ENCODE peak calls at places on chromosomes 3 and 15, in five cellular contexts. R is AG10803, O is right lobe of liver, C is thoracic aorta, X is astrocyte of the spinal cord. W is an unnamed sample.

GRCh38 chr3:4734454-4734853 is 241.3 kb downstream of the ITPR1 start:
- DNase-seq in C (no peak), O (no peak), R (no peak), X (no peak), W (no peak)

GRCh38 chr15:69443032-69443611 is 9.5 kb upstream of the RPLP1 start:
- DNase-seq in O (no peak), R (no peak), X (no peak), C (no peak), W (no peak)

GRCh38 chr3:20047940-20048339 is 7.7 kb downstream of the KAT2B start:
- DNase-seq in C (no peak), X (no peak), O (no peak), R (peak; percentile 57), W (no peak)

GRCh38 chr15:74253276-74253921 is 17.3 kb downstream of the CCDC33 start:
- DNase-seq in O (no peak), C (no peak), X (no peak), R (peak; percentile 8), W (no peak)

GRCh38 chr3:160343132-160343531 is 55.9 kb downstream of the IFT80 start:
- DNase-seq in R (peak; percentile 30), C (no peak), X (peak; percentile 17), O (no peak), W (peak; percentile 42)

GRCh38 chr15:29141206-29141907 is 128.3 kb downstream of the NSMCE3 start:
- DNase-seq in C (no peak), R (no peak), X (no peak), O (no peak), W (no peak)

GRCh38 chr3:42742688-42743087 is 30.4 kb downstream of the CCDC13 start:
- DNase-seq in C (no peak), X (no peak), O (no peak), R (no peak), W (no peak)

GRCh38 chr3:72161870-72162617 is 377.1 kb upstream of the PROK2 start:
- DNase-seq in R (no peak), O (peak; percentile 87), X (peak; percentile 23), C (no peak), W (peak; percentile 25)

GRCh38 chr15:64950888-64951287 is 38.8 kb downstream of the SPG21 start:
- DNase-seq in X (no peak), C (no peak), O (no peak), R (no peak), W (no peak)

GRCh38 chr15:94857466-94857865 is 626.1 kb downstream of the MCTP2 start:
- DNase-seq in C (no peak), R (no peak), X (no peak), O (no peak), W (no peak)

GRCh38 chr3:61535826-61536225 is 25.5 kb upstream of the PTPRG start:
- DNase-seq in R (no peak), O (no peak), C (no peak), X (no peak), W (no peak)

GRCh38 chr3:141212555-141212954 is 19.1 kb upstream of the PXYLP1 start:
- DNase-seq in O (no peak), C (no peak), X (no peak), R (no peak), W (no peak)

GRCh38 chr3:171458056-171458856 is 1.9 kb downstream of the TNIK start:
- DNase-seq in X (no peak), C (no peak), O (no peak), R (no peak), W (no peak)

GRCh38 chr15:76871930-76872329 is 33.2 kb downstream of the SCAPER start:
- DNase-seq in O (no peak), R (no peak), X (peak; percentile 3), C (no peak), W (no peak)

GRCh38 chr3:4996223-4996765 is 17.1 kb downstream of the BHLHE40 start:
- DNase-seq in R (no peak), O (no peak), C (no peak), X (no peak), W (no peak)

GRCh38 chr3:119322021-119322522 is 27.9 kb downstream of the ARHGAP31 start:
- DNase-seq in O (no peak), C (no peak), X (peak; percentile 52), R (no peak), W (peak; percentile 34)

GRCh38 chr15:83011271-83012037 is at the start of gene C15orf40:
- DNase-seq in R (peak; percentile 88), X (peak; percentile 90), C (peak; percentile 45), O (peak; percentile 92), W (peak; percentile 94)

GRCh38 chr3:146339262-146339808 is 88.4 kb upstream of the PLSCR4 start:
- DNase-seq in R (no peak), C (no peak), O (no peak), X (no peak), W (no peak)

GRCh38 chr3:31732548-31732947 is 199.8 kb downstream of the STT3B start:
- DNase-seq in X (no peak), C (no peak), R (no peak), O (no peak), W (no peak)

GRCh38 chr3:139364549-139364948 is 20.7 kb downstream of the MRPS22 start:
- DNase-seq in R (no peak), O (no peak), C (no peak), X (no peak), W (no peak)

GRCh38 chr3:27633224-27633545 is 88.9 kb downstream of the EOMES start:
- DNase-seq in X (no peak), C (no peak), O (no peak), R (peak; percentile 70), W (peak; percentile 54)

GRCh38 chr3:122635789-122636188 is 44.9 kb upstream of the PARP14 start:
- DNase-seq in R (peak; percentile 42), X (peak; percentile 42), C (no peak), O (no peak), W (peak; percentile 61)

GRCh38 chr3:4261411-4261810 is 41.8 kb upstream of the SETMAR start:
- DNase-seq in C (no peak), X (no peak), R (no peak), O (no peak), W (no peak)

GRCh38 chr15:100150906-100151305 is 190.9 kb downstream of the ADAMTS17 start:
- DNase-seq in R (no peak), C (no peak), O (no peak), X (no peak), W (no peak)

GRCh38 chr15:59160880-59161593 is 45.6 kb upstream of the LDHAL6B start:
- DNase-seq in R (no peak), O (no peak), X (no peak), C (no peak), W (no peak)

GRCh38 chr15:42194502-42194901 is 13.6 kb downstream of the VPS39 start:
- DNase-seq in R (peak; percentile 22), C (peak; percentile 3), X (peak; percentile 23), O (peak; percentile 69), W (peak; percentile 75)

GRCh38 chr3:153439780-153440179 is 277.8 kb downstream of the RAP2B start:
- DNase-seq in C (no peak), X (no peak), R (no peak), O (no peak), W (peak; percentile 7)
- TF ChIP-seq CTCF in C (no peak), X (no peak), R (peak; percentile 31), O (no peak), W (no peak)

GRCh38 chr3:12868039-12869024 is 27.0 kb upstream of the RPL32 start:
- DNase-seq in O (peak; percentile 69), R (peak; percentile 83), C (peak; percentile 60), X (peak; percentile 88), W (peak; percentile 91)
- H3K4me3 ChIP-seq in O (no peak overlapping the region), R (no peak overlapping the region), C (peak overlapping the region; percentile 61), X (no peak overlapping the region), W (no peak overlapping the region)

DNA sequence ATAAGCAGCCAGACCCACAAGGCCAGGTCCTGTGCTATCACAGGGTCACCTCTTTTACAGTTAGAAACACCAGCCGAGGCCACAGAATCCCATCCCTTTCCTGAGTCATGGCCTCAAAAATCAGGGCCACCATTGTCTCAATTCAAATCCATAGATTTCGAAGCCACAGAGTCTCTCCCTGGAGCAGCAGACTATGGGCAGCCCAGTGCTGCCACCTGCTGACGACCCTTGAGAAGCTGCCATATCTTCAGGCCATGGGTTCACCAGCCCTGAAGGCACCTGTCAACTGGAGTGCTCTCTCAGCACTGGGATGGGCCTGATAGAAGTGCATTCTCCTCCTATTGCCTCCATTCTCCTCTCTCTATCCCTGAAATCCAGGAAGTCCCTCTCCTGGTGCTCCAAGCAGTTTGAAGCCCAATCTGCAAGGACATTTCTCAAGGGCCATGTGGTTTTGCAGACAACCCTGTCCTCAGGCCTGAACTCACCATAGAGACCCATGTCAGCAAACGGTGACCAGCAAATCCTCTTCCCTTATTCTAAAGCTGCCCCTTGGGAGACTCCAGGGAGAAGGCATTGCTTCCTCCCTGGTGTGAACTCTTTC is 39.6 kb downstream of the TGM4 start:
- DNase-seq in R (peak; percentile 67), C (no peak), O (peak; percentile 65), X (peak; percentile 73), W (peak; percentile 81)
- TF ChIP-seq CTCF in R (peak; percentile 92), C (peak; percentile 75), O (peak; percentile 69), X (peak; percentile 80), W (peak; percentile 88)

DNA sequence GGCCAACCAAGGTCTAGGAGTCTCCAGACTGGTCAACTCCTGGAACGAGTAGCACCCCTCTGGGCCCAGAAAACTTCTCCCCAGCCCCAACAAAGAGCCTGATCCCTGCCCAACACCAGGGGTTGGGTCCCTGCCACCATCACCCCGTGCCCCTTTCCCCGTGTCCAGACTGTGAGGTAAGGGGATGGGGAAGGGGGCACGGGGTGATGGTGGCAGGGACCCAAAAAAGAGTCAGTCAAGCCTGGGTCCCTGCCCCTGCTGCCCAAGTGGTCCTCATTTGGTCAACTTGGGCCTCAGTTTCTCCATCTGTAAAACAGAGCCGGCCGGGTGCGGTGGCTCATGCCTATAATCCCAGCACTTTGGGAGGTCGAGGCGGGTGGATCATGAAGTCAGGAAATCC is 1.1 kb upstream of the NBEAL2 start:
- DNase-seq in O (no peak), C (no peak), X (no peak), R (no peak), W (no peak)
- H3K4me3 ChIP-seq in O (no peak overlapping the region), C (peak overlapping the region; percentile 86), X (no peak overlapping the region), R (no peak overlapping the region), W (no peak overlapping the region)

GRCh38 chr15:55526559-55527036 is 18.6 kb upstream of the DNAAF4 start:
- DNase-seq in X (peak; percentile 47), O (no peak), R (peak; percentile 67), C (no peak), W (peak; percentile 77)
- TF ChIP-seq CTCF in X (peak; percentile 73), O (peak; percentile 20), R (peak; percentile 76), C (no peak), W (peak; percentile 82)

GRCh38 chr3:37054370-37054769 is 61.1 kb downstream of the MLH1 start:
- DNase-seq in C (no peak), O (no peak), R (peak; percentile 80), X (peak; percentile 55), W (peak; percentile 84)

GRCh38 chr3:37053337-37053736 is 60.0 kb downstream of the MLH1 start:
- DNase-seq in O (peak; percentile 32), C (no peak), X (no peak), R (no peak), W (no peak)

GRCh38 chr3:37050242-37050641 is 56.9 kb downstream of the MLH1 start:
- DNase-seq in O (no peak), R (no peak), C (no peak), X (no peak), W (no peak)

GRCh38 chr3:37053753-37054152 is 60.4 kb downstream of the MLH1 start:
- DNase-seq in C (no peak), X (no peak), O (no peak), R (no peak), W (no peak)

DNA sequence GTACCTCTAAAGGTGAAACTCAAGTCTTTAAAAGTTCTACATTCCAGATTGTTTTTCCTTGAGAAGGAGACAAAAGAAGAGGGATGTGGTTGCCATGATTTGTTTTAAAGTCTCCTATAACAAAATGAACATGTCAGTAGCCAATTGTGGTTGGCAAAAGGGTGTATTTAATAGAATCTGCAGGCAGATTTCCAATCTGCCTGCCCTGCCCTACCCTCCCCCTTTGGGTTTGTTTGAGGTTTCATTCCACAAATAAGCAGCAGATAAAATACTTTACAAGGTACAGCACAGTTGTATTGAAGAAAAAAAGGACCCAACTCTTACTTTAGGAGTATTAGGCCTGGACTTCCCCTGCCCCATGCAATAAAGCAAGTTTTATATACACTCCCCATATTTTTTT is 59.5 kb downstream of the MLH1 start:
- DNase-seq in O (no peak), X (peak; percentile 53), C (no peak), R (no peak), W (no peak)
- H3K4me3 ChIP-seq in O (no peak overlapping the region), X (no peak overlapping the region), C (no peak overlapping the region), R (no peak overlapping the region), W (no peak overlapping the region)

W was measured in cardiac fibroblast.